ENCODE peak calls at places on chromosomes 4 and X, in five cellular contexts. Y, X, Z, S and I are unnamed samples.

GRCh38 chr4:10097906-10098769 is 18.5 kb downstream of the WDR1 start:
- DNase-seq in Y (no peak), Z (no peak), S (no peak), X (no peak), I (no peak)

GRCh38 chrX:46837543-46838481 is 969 bp downstream of the RP2 start:
- DNase-seq in Z (no peak), S (no peak), Y (no peak), X (peak), I (no peak)

GRCh38 chr4:4384837-4385236 is 2.1 kb upstream of the NSG1 start:
- DNase-seq in Z (no peak), Y (peak), S (peak), X (peak), I (peak)

GRCh38 chr4:78818530-78818929 is 42.4 kb downstream of the BMP2K start:
- DNase-seq in Z (no peak), X (no peak), S (no peak), Y (no peak), I (no peak)

GRCh38 chr4:85658766-85659439 is 184.0 kb downstream of the ARHGAP24 start:
- DNase-seq in Z (no peak), S (no peak), Y (no peak), X (no peak), I (no peak)

GRCh38 chr4:142402925-142403324 is 443.2 kb downstream of the INPP4B start:
- DNase-seq in S (no peak), Z (no peak), X (no peak), Y (no peak), I (no peak)

GRCh38 chr4:79170077-79170476 is 155.8 kb downstream of the NAA11 start:
- DNase-seq in S (no peak), Y (no peak), Z (no peak), X (no peak), I (no peak)

GRCh38 chr4:1743975-1744374 is 22.7 kb downstream of the TACC3 start:
- DNase-seq in S (no peak), X (no peak), Z (no peak), Y (no peak), I (no peak)

GRCh38 chr4:168057412-168057811 is 34.9 kb upstream of the ANXA10 start:
- DNase-seq in S (no peak), X (no peak), Z (peak), Y (no peak), I (no peak)

GRCh38 chr4:17717301-17717700 is 64.1 kb downstream of the FAM184B start:
- DNase-seq in Z (no peak), Y (no peak), X (no peak), S (no peak), I (no peak)

GRCh38 chr4:38753021-38753806 is 29.6 kb downstream of the TLR10 start:
- DNase-seq in S (peak), Z (no peak), Y (peak), X (peak), I (peak)

GRCh38 chrX:19660604-19661003 is 145.3 kb upstream of the MAP3K15 start:
- DNase-seq in Z (no peak), Y (no peak), X (no peak), S (no peak), I (no peak)

GRCh38 chrX:134908235-134908834 is 82.5 kb upstream of the SMIM10 start:
- DNase-seq in Z (no peak), X (no peak), Y (peak), S (no peak), I (no peak)

GRCh38 chr4:184776821-184777220 is 42.9 kb upstream of the CENPU start:
- DNase-seq in X (no peak), Z (no peak), Y (no peak), S (no peak), I (no peak)

GRCh38 chrX:19772759-19773623 is 114.4 kb downstream of the SH3KBP1 start:
- DNase-seq in Y (no peak), X (no peak), S (no peak), Z (no peak), I (no peak)

GRCh38 chr4:3745886-3746656 is 20.1 kb upstream of the ADRA2C start:
- DNase-seq in S (no peak), Y (no peak), Z (no peak), X (no peak), I (no peak)

GRCh38 chr4:133960975-133961374 is 240.6 kb downstream of the PABPC4L start:
- DNase-seq in S (no peak), Y (no peak), Z (no peak), X (no peak), I (no peak)

GRCh38 chr4:181966084-181966483 is 277.1 kb upstream of the TENM3 start:
- DNase-seq in X (no peak), Z (no peak), Y (no peak), S (no peak), I (no peak)

GRCh38 chr4:1593038-1593417 is 91.1 kb downstream of the FAM53A start:
- DNase-seq in X (no peak), Z (no peak), Y (no peak), S (no peak), I (peak)

GRCh38 chr4:1991596-1992434 is 17.0 kb downstream of the NELFA start:
- DNase-seq in Z (no peak), Y (no peak), S (no peak), X (no peak), I (no peak)

GRCh38 chr4:141155586-141155985 is 22.3 kb upstream of the RNF150 start:
- DNase-seq in S (no peak), Y (no peak), Z (no peak), X (no peak), I (no peak)

GRCh38 chr4:141153751-141154510 is 20.7 kb upstream of the RNF150 start:
- DNase-seq in Z (no peak), Y (no peak), X (no peak), S (no peak), I (no peak)

GRCh38 chr4:141154725-141155124 is 21.5 kb upstream of the RNF150 start:
- DNase-seq in X (no peak), S (no peak), Y (peak), Z (no peak), I (no peak)

GRCh38 chr4:141158219-141158618 is 24.9 kb upstream of the RNF150 start:
- DNase-seq in S (no peak), Y (peak), Z (no peak), X (peak), I (no peak)
- TF ChIP-seq ATF2 in S (no peak), Y (no peak), Z (no peak), X (no peak), I (no peak)

GRCh38 chrX:114058988-114059418 is 524.9 kb upstream of the HTR2C start:
- DNase-seq in X (no peak), Y (peak), Z (no peak), S (no peak), I (no peak)
- TF ChIP-seq ATF2 in X (no peak), Y (no peak), Z (no peak), S (no peak), I (no peak)

GRCh38 chr4:129239088-129239487 is 143.1 kb downstream of the C4orf33 start:
- DNase-seq in S (no peak), Y (no peak), X (no peak), Z (no peak), I (no peak)

GRCh38 chr4:129236351-129236750 is 140.4 kb downstream of the C4orf33 start:
- DNase-seq in X (no peak), Y (no peak), Z (no peak), S (no peak), I (no peak)

DNA sequence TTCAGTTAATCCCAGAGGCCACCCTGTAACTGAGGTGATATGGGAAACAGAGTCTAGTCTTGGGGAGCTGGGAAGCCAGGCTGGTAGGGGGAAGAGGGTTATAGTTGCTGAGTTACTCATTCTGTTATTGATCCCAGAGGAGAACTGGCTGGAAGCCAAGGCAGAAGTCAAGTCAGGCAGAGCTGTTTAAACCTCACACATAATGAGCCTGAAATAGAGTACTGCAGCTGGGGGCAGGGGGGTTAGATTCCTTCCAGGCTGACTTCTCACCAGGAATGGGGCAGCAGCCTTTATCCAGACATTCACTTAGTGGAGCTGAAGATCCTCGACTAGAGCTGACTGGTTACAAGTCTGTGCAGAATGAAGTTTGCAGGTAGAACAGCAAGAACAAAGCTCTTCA is 144.9 kb downstream of the C4orf33 start:
- DNase-seq in X (no peak), Y (no peak), Z (no peak), S (no peak), I (no peak)
- TF ChIP-seq ATF2 in X (no peak), Y (no peak), Z (no peak), S (no peak), I (no peak)

DNA sequence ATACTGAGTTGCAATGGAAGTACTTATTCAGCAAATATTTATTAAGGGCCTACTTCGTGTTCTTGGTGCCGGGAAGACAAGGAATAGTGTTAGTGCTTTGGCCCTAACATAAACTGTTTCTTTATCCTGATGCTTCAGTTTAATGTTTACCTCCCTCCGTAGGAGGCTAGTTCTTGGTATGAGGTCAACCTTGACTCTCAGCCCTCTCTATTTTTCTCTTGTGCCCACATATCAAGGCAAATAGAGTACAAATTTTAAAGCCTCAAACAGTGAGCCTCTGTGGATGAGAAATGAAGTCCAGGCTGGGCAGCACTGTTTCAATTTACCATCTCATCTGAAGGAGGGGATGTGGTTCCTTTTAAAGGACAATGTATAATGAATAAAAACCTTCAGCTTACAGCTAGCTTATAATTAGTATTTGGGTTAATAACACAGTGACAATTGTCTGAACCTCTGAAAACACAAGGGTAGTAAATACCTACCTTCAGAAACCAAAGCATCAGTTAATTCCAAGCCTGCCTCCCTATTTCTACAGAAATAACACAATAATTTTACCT is 68.5 kb downstream of the SH3RF1 start:
- DNase-seq in X (peak), Z (no peak), S (no peak), Y (no peak), I (no peak)
- TF ChIP-seq ATF2 in X (no peak), Z (no peak), S (no peak), Y (no peak), I (no peak)